ENCODE peak calls at places on chromosomes 3 and 15, in nine cellular contexts. U is PC-9, T is stomach, N is brain microvascular endothelial cell, R is GM06990, Z is upper lobe of right lung, Y is heart right ventricle, W is MM.1S, J is neural progenitor cell. X is an unnamed sample. For H3K36me3, the result is how much of the 10 kb centered on the place peaks cover.

GRCh38 chr3:183815565-183815943 is 9.8 kb downstream of the MAP6D1 start:
- DNase-seq in U (no peak), T (no peak), N (no peak), R (no peak), Z (no peak), Y (no peak), W (peak), J (no peak), X (no peak)

GRCh38 chr3:152039887-152040286 is 166.4 kb downstream of the SUCNR1 start:
- DNase-seq in U (no peak), T (no peak), N (no peak), R (peak), Z (no peak), Y (no peak), W (no peak), J (no peak), X (no peak)

GRCh38 chr15:33031324-33031736 is 163.2 kb downstream of the FMN1 start:
- DNase-seq in U (no peak), T (no peak), N (peak), R (no peak), Z (no peak), Y (no peak), W (no peak), J (no peak), X (no peak)

GRCh38 chr3:55885721-55886120 is 398.6 kb upstream of the WNT5A start:
- DNase-seq in U (no peak), T (no peak), N (no peak), R (no peak), Z (no peak), Y (no peak), W (no peak), J (no peak), X (no peak)

GRCh38 chr3:120798346-120798745 is 55.8 kb downstream of the GTF2E1 start:
- DNase-seq in U (no peak), T (no peak), N (no peak), R (no peak), Z (no peak), Y (no peak), W (no peak), J (no peak), X (no peak)

GRCh38 chr3:196774191-196774820 is 34.6 kb downstream of the PAK2 start:
- DNase-seq in U (no peak), T (no peak), N (no peak), R (no peak), Z (no peak), Y (no peak), W (no peak), J (no peak), X (no peak)

GRCh38 chr3:66473637-66474036 is 27.2 kb downstream of the LRIG1 start:
- DNase-seq in U (no peak), T (no peak), N (peak), R (no peak), Z (no peak), Y (no peak), W (no peak), J (no peak), X (no peak)

GRCh38 chr3:60967141-60967540 is 284.1 kb downstream of the FHIT start:
- DNase-seq in U (no peak), T (no peak), N (no peak), R (no peak), Z (no peak), Y (no peak), W (no peak), J (no peak), X (no peak)

GRCh38 chr3:115633467-115633866 is 10.2 kb downstream of the GAP43 start:
- DNase-seq in U (no peak), T (no peak), N (no peak), R (no peak), Z (no peak), Y (no peak), W (peak), J (no peak), X (no peak)

GRCh38 chr3:105912891-105913290 is 44.1 kb upstream of the CBLB start:
- DNase-seq in U (no peak), T (no peak), N (no peak), R (no peak), Z (no peak), Y (no peak), W (no peak), J (no peak), X (no peak)

GRCh38 chr3:29353807-29354206 is 72.9 kb downstream of the RBMS3 start:
- DNase-seq in U (no peak), T (no peak), N (no peak), R (no peak), Z (no peak), Y (no peak), W (peak), J (no peak), X (no peak)

GRCh38 chr3:150447084-150447483 is 39.0 kb downstream of the TSC22D2 start:
- DNase-seq in U (no peak), T (no peak), N (no peak), R (no peak), Z (no peak), Y (no peak), W (no peak), J (no peak), X (no peak)

GRCh38 chr15:78739206-78739605 is 72.1 kb downstream of the ADAMTS7 start:
- DNase-seq in U (no peak), T (no peak), N (no peak), R (no peak), Z (peak), Y (no peak), W (no peak), J (no peak), X (no peak)

GRCh38 chr3:24288538-24289236 is 206.0 kb downstream of the THRB start:
- DNase-seq in U (no peak), T (peak), N (no peak), R (no peak), Z (no peak), Y (peak), W (no peak), J (no peak), X (no peak)

GRCh38 chr3:44106761-44107160 is 134.9 kb upstream of the TOPAZ1 start:
- DNase-seq in U (no peak), T (no peak), N (no peak), R (no peak), Z (no peak), Y (no peak), W (no peak), J (no peak), X (no peak)

GRCh38 chr3:40317061-40317676 is 7.7 kb downstream of the EIF1B start:
- DNase-seq in U (peak), T (no peak), N (peak), R (peak), Z (no peak), Y (peak), W (peak), J (peak), X (no peak)

GRCh38 chr15:64845183-64845611 is 3.5 kb downstream of the PLEKHO2 start:
- DNase-seq in U (no peak), T (no peak), N (no peak), R (no peak), Z (no peak), Y (peak), W (no peak), J (peak), X (peak)

GRCh38 chr3:44825264-44825925 is 36.3 kb upstream of the TMEM42 start:
- DNase-seq in U (no peak), T (no peak), N (peak), R (no peak), Z (no peak), Y (no peak), W (no peak), J (no peak), X (no peak)

GRCh38 chr15:36912311-36912712 is 188.0 kb downstream of the MEIS2 start:
- DNase-seq in U (no peak), T (no peak), N (no peak), R (no peak), Z (no peak), Y (no peak), W (no peak), J (no peak), X (no peak)

GRCh38 chr3:105967117-105967516 is 98.3 kb upstream of the CBLB start:
- DNase-seq in U (no peak), T (no peak), N (peak), R (no peak), Z (no peak), Y (no peak), W (no peak), J (no peak), X (no peak)

GRCh38 chr3:71602256-71602655 is 18.7 kb upstream of the FOXP1 start:
- DNase-seq in U (no peak), T (no peak), N (no peak), R (no peak), Z (no peak), Y (no peak), W (no peak), J (no peak), X (no peak)
- TF ChIP-seq CTCF in U (no peak), T (no peak), N (peak), R (no peak), Z (no peak), Y (no peak), W (no peak), J (no peak), X (no peak)

DNA sequence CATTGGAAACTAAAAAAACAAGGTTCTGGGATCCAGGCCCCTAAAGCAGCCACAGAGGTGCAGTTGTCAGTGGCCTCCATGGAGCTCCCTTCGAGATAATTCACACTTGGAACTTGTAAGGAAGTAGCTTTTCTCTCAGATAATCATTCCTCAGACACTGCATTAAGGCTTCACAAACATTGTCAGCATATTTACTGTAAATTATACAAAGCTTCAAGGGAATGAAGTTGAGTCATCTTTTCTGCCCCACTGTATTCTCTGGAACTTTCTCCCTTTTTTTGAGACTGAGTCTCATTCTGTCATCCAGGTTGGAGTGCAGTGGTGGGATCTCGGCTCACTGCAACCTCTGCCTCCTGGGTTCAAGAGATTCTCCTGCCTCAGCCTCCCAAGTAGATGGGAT is 7.1 kb downstream of the BLOC1S6 start:
- DNase-seq in U (no peak), T (no peak), N (no peak), R (no peak), Z (no peak), Y (no peak), W (no peak), J (no peak), X (no peak)
- H3K36me3 ChIP-seq in U (under half), T (under half), N (under half), R (under half), Z (under half), Y (under half), W (under half), J (under half), X (under half)

GRCh38 chr3:9183811-9184463 is 65.5 kb downstream of the SRGAP3 start:
- DNase-seq in U (no peak), T (no peak), N (no peak), R (no peak), Z (no peak), Y (no peak), W (no peak), J (peak), X (no peak)
- H3K4me3 ChIP-seq in U (no peak), T (no peak), N (no peak), R (no peak), Z (no peak), Y (no peak), W (no peak), J (peak), X (no peak)

DNA sequence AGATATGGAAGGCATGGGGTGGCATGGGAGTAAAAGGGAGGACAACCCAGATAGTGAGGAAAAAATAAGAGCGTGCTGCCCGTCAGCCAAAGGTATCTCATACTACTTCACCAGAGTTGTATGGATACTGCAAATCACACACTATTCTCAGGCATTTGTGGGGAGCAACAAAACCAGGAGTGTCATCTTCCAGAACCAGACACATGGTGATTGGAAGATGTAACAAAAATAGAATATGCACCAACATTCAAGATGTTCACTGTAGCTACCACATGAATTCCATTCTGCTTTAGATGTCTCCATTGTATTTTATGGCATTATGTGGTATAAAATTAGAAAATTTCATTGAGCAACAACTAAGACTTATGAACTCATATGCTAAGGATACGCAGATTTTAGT is 34.9 kb downstream of the CD47 start:
- DNase-seq in U (no peak), T (no peak), N (no peak), R (no peak), Z (no peak), Y (no peak), W (no peak), J (no peak), X (no peak)
- TF ChIP-seq CTCF in U (no peak), T (no peak), N (no peak), R (no peak), Z (no peak), Y (no peak), W (no peak), J (no peak), X (no peak)

X was measured in left lung.